ENCODE peak calls at places on chromosomes 7 and 10, in five cellular contexts. W is stimulated activated naive B cell treated with anti-CD40 and anti-IgM and Interleukin-4, amounts not matched to agents 10 μg/mL and 1 μg/mL and 100 μg/mL, for 72 hours; F is T follicular helper cell; Y is DMS 273 treated with DMSO at 0.1 percent for 48 hours; I is KG1. Z is an unnamed sample.

GRCh38 chr7:64888561-64888900 is 14.5 kb upstream of the ZNF273 start:
- DNase-seq in Y (no peak), F (no peak), I (peak), W (no peak), Z (no peak)

GRCh38 chr7:131087756-131088658 is 239.7 kb upstream of the MKLN1 start:
- DNase-seq in Y (no peak), F (no peak), W (no peak), I (no peak), Z (no peak)

GRCh38 chr7:120272261-120272895 is 597 bp upstream of the KCND2 start:
- DNase-seq in F (no peak), W (no peak), I (peak), Y (peak), Z (no peak)

GRCh38 chr7:155258233-155258575 is 39.5 kb upstream of the INSIG1 start:
- DNase-seq in W (no peak), Y (no peak), F (no peak), I (no peak), Z (no peak)

GRCh38 chr10:118471863-118472262 is 123.6 kb downstream of the PRLHR start:
- DNase-seq in F (no peak), I (no peak), Y (no peak), W (no peak), Z (no peak)

GRCh38 chr7:128104109-128104742 is 73.0 kb upstream of the LRRC4 start:
- DNase-seq in Y (no peak), I (no peak), W (peak), F (no peak), Z (no peak)

GRCh38 chr7:3162286-3162685 is 118.6 kb upstream of the CARD11 start:
- DNase-seq in I (no peak), W (no peak), Y (no peak), F (no peak), Z (no peak)

GRCh38 chr10:120824864-120825263 is 26.3 kb upstream of the WDR11 start:
- DNase-seq in W (peak), F (no peak), I (peak), Y (no peak), Z (no peak)

GRCh38 chr10:88039496-88040200 is 176.2 kb downstream of the PTEN start:
- DNase-seq in F (no peak), W (no peak), Y (no peak), I (no peak), Z (no peak)

GRCh38 chr7:10888861-10889260 is 84.8 kb upstream of the PHF14 start:
- DNase-seq in F (no peak), W (peak), I (no peak), Y (no peak), Z (no peak)

GRCh38 chr10:90504172-90504571 is 353.7 kb downstream of the HTR7 start:
- DNase-seq in W (no peak), I (no peak), Y (no peak), F (no peak), Z (no peak)

GRCh38 chr10:11224321-11224720 is 206.6 kb downstream of the CELF2 start:
- DNase-seq in I (no peak), W (no peak), Y (no peak), F (no peak), Z (no peak)

GRCh38 chr10:128522551-128523289 is 396.5 kb upstream of the MKI67 start:
- DNase-seq in F (no peak), W (no peak), Y (no peak), I (no peak), Z (no peak)

GRCh38 chr7:2309889-2310331 is 4.3 kb downstream of the SNX8 start:
- DNase-seq in Y (no peak), W (no peak), F (no peak), I (no peak), Z (no peak)

GRCh38 chr10:6667679-6668270 is 87.7 kb upstream of the PRKCQ start:
- DNase-seq in F (no peak), Y (no peak), I (no peak), W (peak), Z (no peak)

GRCh38 chr7:96599288-96599936 is 110.2 kb downstream of the SEM1 start:
- DNase-seq in F (no peak), Y (no peak), W (no peak), I (no peak), Z (no peak)

GRCh38 chr10:77837248-77837924 is 89.2 kb downstream of the DLG5 start:
- DNase-seq in Y (peak), W (peak), F (peak), I (peak), Z (peak)

GRCh38 chr7:356691-357462 is 66.9 kb downstream of the FOXL3 start:
- DNase-seq in I (no peak), F (no peak), W (no peak), Y (no peak), Z (no peak)

GRCh38 chr10:17685227-17685840 is 41.4 kb downstream of the STAM start:
- DNase-seq in F (no peak), I (no peak), W (peak), Y (no peak), Z (peak)

GRCh38 chr7:87146740-87147386 is 5.4 kb upstream of the DMTF1 start:
- DNase-seq in I (no peak), F (no peak), W (no peak), Y (peak), Z (no peak)

GRCh38 chr10:11608159-11608966 is 3.1 kb downstream of the USP6NL start:
- DNase-seq in F (no peak), W (no peak), Y (no peak), I (no peak), Z (no peak)